ENCODE peak calls at places on chromosomes 16 and 17, in four cellular contexts. One of them, this sample, is unnamed.

GRCh38 chr17:63932008-63932561 is at the start of gene CD79B:
- DNase-seq in astrocyte of the cerebellum: no peak
- DNase-seq in hepatocyte: no peak
- DNase-seq in left ventricle myocardium inferior: no peak
- DNase-seq in this sample: no peak

GRCh38 chr17:28725166-28725659 is 820 bp downstream of the TLCD1 start:
- DNase-seq in astrocyte of the cerebellum: no peak
- DNase-seq in hepatocyte: peak
- DNase-seq in left ventricle myocardium inferior: no peak
- DNase-seq in this sample: no peak

GRCh38 chr16:75320435-75320834 is 69.0 kb upstream of the BCAR1 start:
- DNase-seq in astrocyte of the cerebellum: no peak
- DNase-seq in hepatocyte: no peak
- DNase-seq in left ventricle myocardium inferior: no peak
- DNase-seq in this sample: no peak

GRCh38 chr16:4935231-4935855 is 1.6 kb downstream of the PPL start:
- DNase-seq in astrocyte of the cerebellum: no peak
- DNase-seq in hepatocyte: peak
- DNase-seq in left ventricle myocardium inferior: peak
- DNase-seq in this sample: peak

GRCh38 chr17:13807103-13807502 is 205.4 kb upstream of the HS3ST3A1 start:
- DNase-seq in astrocyte of the cerebellum: no peak
- DNase-seq in hepatocyte: no peak
- DNase-seq in left ventricle myocardium inferior: no peak
- DNase-seq in this sample: no peak

GRCh38 chr17:35449371-35449931 is 885 bp upstream of the SLFN13 start:
- DNase-seq in astrocyte of the cerebellum: peak
- DNase-seq in hepatocyte: peak
- DNase-seq in left ventricle myocardium inferior: peak
- DNase-seq in this sample: no peak

GRCh38 chr16:78091419-78091818 is 8.0 kb upstream of the WWOX start:
- DNase-seq in astrocyte of the cerebellum: no peak
- DNase-seq in hepatocyte: no peak
- DNase-seq in left ventricle myocardium inferior: no peak
- DNase-seq in this sample: no peak

GRCh38 chr16:65524997-65525396 is 403.1 kb upstream of the CDH11 start:
- DNase-seq in astrocyte of the cerebellum: no peak
- DNase-seq in hepatocyte: peak
- DNase-seq in left ventricle myocardium inferior: no peak
- DNase-seq in this sample: no peak

GRCh38 chr16:75702247-75702646 is 986 bp upstream of the DUXB start:
- DNase-seq in astrocyte of the cerebellum: no peak
- DNase-seq in hepatocyte: peak
- DNase-seq in left ventricle myocardium inferior: no peak
- DNase-seq in this sample: no peak

GRCh38 chr17:72640415-72641165 is 451.9 kb downstream of the SLC39A11 start:
- DNase-seq in astrocyte of the cerebellum: no peak
- DNase-seq in hepatocyte: no peak
- DNase-seq in left ventricle myocardium inferior: no peak
- DNase-seq in this sample: no peak

GRCh38 chr17:32484628-32485027 is 2.2 kb upstream of the CDK5R1 start:
- DNase-seq in astrocyte of the cerebellum: no peak
- DNase-seq in hepatocyte: no peak
- DNase-seq in left ventricle myocardium inferior: no peak
- DNase-seq in this sample: no peak

GRCh38 chr16:11615756-11616447 is 29.2 kb upstream of the LITAF start:
- DNase-seq in astrocyte of the cerebellum: no peak
- DNase-seq in hepatocyte: no peak
- DNase-seq in left ventricle myocardium inferior: no peak
- DNase-seq in this sample: no peak

GRCh38 chr17:61444831-61445230 is 7.4 kb upstream of the TBX4 start:
- DNase-seq in astrocyte of the cerebellum: no peak
- DNase-seq in hepatocyte: peak
- DNase-seq in left ventricle myocardium inferior: no peak
- DNase-seq in this sample: no peak

GRCh38 chr17:27628376-27628775 is 2.6 kb upstream of the LGALS9 start:
- DNase-seq in astrocyte of the cerebellum: no peak
- DNase-seq in hepatocyte: no peak
- DNase-seq in left ventricle myocardium inferior: no peak
- DNase-seq in this sample: no peak

GRCh38 chr16:57185446-57185944 is 344 bp downstream of the PSME3IP1 start:
- DNase-seq in astrocyte of the cerebellum: no peak
- DNase-seq in hepatocyte: peak
- DNase-seq in left ventricle myocardium inferior: peak
- DNase-seq in this sample: no peak

GRCh38 chr17:63702223-63702577 is 2.3 kb upstream of the LIMD2 start:
- DNase-seq in astrocyte of the cerebellum: no peak
- DNase-seq in hepatocyte: no peak
- DNase-seq in left ventricle myocardium inferior: no peak
- DNase-seq in this sample: no peak

GRCh38 chr16:84660973-84661372 is 12.7 kb downstream of the KLHL36 start:
- DNase-seq in astrocyte of the cerebellum: no peak
- DNase-seq in hepatocyte: no peak
- DNase-seq in left ventricle myocardium inferior: no peak
- DNase-seq in this sample: no peak

GRCh38 chr16:10625595-10626357 is 45.4 kb upstream of the EMP2 start:
- DNase-seq in astrocyte of the cerebellum: no peak
- DNase-seq in hepatocyte: peak
- DNase-seq in left ventricle myocardium inferior: no peak
- DNase-seq in this sample: no peak

GRCh38 chr17:29155966-29156338 is 24.2 kb downstream of the MYO18A start:
- DNase-seq in astrocyte of the cerebellum: peak
- DNase-seq in hepatocyte: no peak
- DNase-seq in left ventricle myocardium inferior: no peak
- DNase-seq in this sample: no peak

GRCh38 chr16:73916839-73917594 is 379.6 kb upstream of the PSMD7 start:
- DNase-seq in astrocyte of the cerebellum: no peak
- DNase-seq in hepatocyte: peak
- DNase-seq in left ventricle myocardium inferior: peak
- DNase-seq in this sample: no peak

GRCh38 chr16:83160609-83161008 is 533.8 kb downstream of the CDH13 start:
- DNase-seq in astrocyte of the cerebellum: no peak
- DNase-seq in hepatocyte: no peak
- DNase-seq in left ventricle myocardium inferior: no peak
- DNase-seq in this sample: no peak

GRCh38 chr17:42347198-42347597 is 41.0 kb downstream of the STAT3 start:
- DNase-seq in astrocyte of the cerebellum: peak
- DNase-seq in hepatocyte: no peak
- DNase-seq in left ventricle myocardium inferior: no peak
- DNase-seq in this sample: peak

GRCh38 chr16:51818342-51818944 is 667.4 kb upstream of the SALL1 start:
- DNase-seq in astrocyte of the cerebellum: no peak
- DNase-seq in hepatocyte: peak
- DNase-seq in left ventricle myocardium inferior: peak
- DNase-seq in this sample: no peak

GRCh38 chr16:68335175-68335574 is 24.4 kb downstream of the PRMT7 start:
- DNase-seq in astrocyte of the cerebellum: no peak
- DNase-seq in hepatocyte: no peak
- DNase-seq in left ventricle myocardium inferior: no peak
- DNase-seq in this sample: no peak
- TF ChIP-seq CTCF in astrocyte of the cerebellum: no peak
- TF ChIP-seq CTCF in hepatocyte: no peak
- TF ChIP-seq CTCF in left ventricle myocardium inferior: no peak
- TF ChIP-seq CTCF in this sample: no peak

GRCh38 chr17:79146562-79146961 is 71.9 kb downstream of the ENGASE start:
- DNase-seq in astrocyte of the cerebellum: no peak
- DNase-seq in hepatocyte: no peak
- DNase-seq in left ventricle myocardium inferior: no peak
- DNase-seq in this sample: no peak

GRCh38 chr17:79150035-79150733 is 75.6 kb downstream of the ENGASE start:
- DNase-seq in astrocyte of the cerebellum: no peak
- DNase-seq in hepatocyte: no peak
- DNase-seq in left ventricle myocardium inferior: no peak
- DNase-seq in this sample: no peak

GRCh38 chr17:79145548-79145947 is 70.9 kb downstream of the ENGASE start:
- DNase-seq in astrocyte of the cerebellum: no peak
- DNase-seq in hepatocyte: no peak
- DNase-seq in left ventricle myocardium inferior: no peak
- DNase-seq in this sample: no peak

GRCh38 chr17:79148584-79148983 is 74.0 kb downstream of the ENGASE start:
- DNase-seq in astrocyte of the cerebellum: no peak
- DNase-seq in hepatocyte: no peak
- DNase-seq in left ventricle myocardium inferior: no peak
- DNase-seq in this sample: no peak

DNA sequence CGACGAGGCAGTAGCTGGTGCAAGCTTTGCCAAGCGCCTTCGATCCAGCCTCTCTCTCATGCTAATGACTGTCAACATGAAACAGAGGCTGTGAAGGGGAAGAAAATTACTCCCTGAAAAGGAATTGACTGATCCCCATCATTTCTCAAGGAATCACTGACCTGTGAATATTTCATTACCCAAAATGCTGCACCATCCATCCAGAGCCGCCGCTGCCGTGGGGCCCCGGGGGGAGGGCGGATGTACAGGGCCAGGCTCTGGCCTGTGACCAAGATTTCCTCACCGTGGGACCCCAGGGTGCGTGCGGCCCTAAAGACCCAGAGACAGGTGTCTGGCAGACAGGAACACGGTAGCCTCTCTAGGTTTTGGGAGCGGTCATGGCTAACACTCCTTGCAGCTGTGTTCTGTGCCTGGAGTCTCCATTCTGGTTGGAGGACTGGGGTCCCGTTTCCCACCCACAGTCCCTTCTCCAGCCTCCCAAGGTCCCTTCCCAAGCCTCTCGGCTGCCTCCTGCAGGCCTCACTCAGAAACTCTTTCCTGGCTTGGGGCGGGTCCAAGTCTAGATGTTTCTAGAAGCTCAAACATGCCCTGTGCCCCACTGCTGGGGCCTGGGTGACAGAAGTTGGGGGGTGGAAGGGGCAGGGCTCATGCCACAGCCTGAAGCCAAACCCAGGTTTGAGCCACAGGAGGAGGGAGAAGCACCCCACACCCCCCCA is 73.3 kb downstream of the ENGASE start:
- DNase-seq in astrocyte of the cerebellum: no peak
- DNase-seq in hepatocyte: no peak
- DNase-seq in left ventricle myocardium inferior: no peak
- DNase-seq in this sample: no peak
- TF ChIP-seq CTCF in astrocyte of the cerebellum: no peak
- TF ChIP-seq CTCF in hepatocyte: no peak
- TF ChIP-seq CTCF in left ventricle myocardium inferior: no peak
- TF ChIP-seq CTCF in this sample: peak

DNA sequence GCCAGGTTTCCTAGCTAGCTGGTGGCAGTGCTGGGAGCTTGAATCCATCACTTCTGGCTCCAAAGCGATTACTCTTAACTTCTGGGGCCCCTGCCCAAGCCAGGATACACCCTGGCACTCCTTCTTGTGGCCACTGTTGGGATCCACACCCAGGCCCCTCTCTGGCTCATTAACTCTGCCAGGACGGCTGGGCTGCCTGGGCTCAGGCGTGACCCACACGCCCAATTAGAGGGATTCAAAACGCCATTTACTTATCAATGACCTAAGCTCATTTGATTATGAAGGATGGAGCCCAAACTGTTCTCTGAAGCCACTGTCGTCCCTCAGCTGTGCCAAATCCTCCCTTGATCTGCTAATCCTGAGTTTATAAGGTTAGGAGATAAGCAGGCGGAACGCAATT is 79.7 kb upstream of the BRD7 start:
- DNase-seq in astrocyte of the cerebellum: no peak
- DNase-seq in hepatocyte: no peak
- DNase-seq in left ventricle myocardium inferior: no peak
- DNase-seq in this sample: no peak
- TF ChIP-seq CTCF in astrocyte of the cerebellum: no peak
- TF ChIP-seq CTCF in hepatocyte: no peak
- TF ChIP-seq CTCF in left ventricle myocardium inferior: no peak
- TF ChIP-seq CTCF in this sample: no peak

GRCh38 chr17:75764417-75764710 is 628 bp downstream of the GALK1 start:
- DNase-seq in astrocyte of the cerebellum: no peak
- DNase-seq in hepatocyte: no peak
- DNase-seq in left ventricle myocardium inferior: no peak
- DNase-seq in this sample: no peak

GRCh38 chr17:75763613-75764416 is 1.2 kb downstream of the GALK1 start:
- DNase-seq in astrocyte of the cerebellum: no peak
- DNase-seq in hepatocyte: no peak
- DNase-seq in left ventricle myocardium inferior: no peak
- DNase-seq in this sample: no peak

GRCh38 chr17:75763269-75763607 is 1.8 kb downstream of the GALK1 start:
- DNase-seq in astrocyte of the cerebellum: no peak
- DNase-seq in hepatocyte: no peak
- DNase-seq in left ventricle myocardium inferior: no peak
- DNase-seq in this sample: no peak

GRCh38 chr17:75765981-75766380 is 989 bp upstream of the GALK1 start:
- DNase-seq in astrocyte of the cerebellum: no peak
- DNase-seq in hepatocyte: no peak
- DNase-seq in left ventricle myocardium inferior: no peak
- DNase-seq in this sample: no peak

GRCh38 chr17:75764711-75765421 is at the start of gene GALK1:
- DNase-seq in astrocyte of the cerebellum: no peak
- DNase-seq in hepatocyte: peak
- DNase-seq in left ventricle myocardium inferior: peak
- DNase-seq in this sample: no peak
- TF ChIP-seq CTCF in astrocyte of the cerebellum: peak
- TF ChIP-seq CTCF in hepatocyte: peak
- TF ChIP-seq CTCF in left ventricle myocardium inferior: peak
- TF ChIP-seq CTCF in this sample: peak

DNA sequence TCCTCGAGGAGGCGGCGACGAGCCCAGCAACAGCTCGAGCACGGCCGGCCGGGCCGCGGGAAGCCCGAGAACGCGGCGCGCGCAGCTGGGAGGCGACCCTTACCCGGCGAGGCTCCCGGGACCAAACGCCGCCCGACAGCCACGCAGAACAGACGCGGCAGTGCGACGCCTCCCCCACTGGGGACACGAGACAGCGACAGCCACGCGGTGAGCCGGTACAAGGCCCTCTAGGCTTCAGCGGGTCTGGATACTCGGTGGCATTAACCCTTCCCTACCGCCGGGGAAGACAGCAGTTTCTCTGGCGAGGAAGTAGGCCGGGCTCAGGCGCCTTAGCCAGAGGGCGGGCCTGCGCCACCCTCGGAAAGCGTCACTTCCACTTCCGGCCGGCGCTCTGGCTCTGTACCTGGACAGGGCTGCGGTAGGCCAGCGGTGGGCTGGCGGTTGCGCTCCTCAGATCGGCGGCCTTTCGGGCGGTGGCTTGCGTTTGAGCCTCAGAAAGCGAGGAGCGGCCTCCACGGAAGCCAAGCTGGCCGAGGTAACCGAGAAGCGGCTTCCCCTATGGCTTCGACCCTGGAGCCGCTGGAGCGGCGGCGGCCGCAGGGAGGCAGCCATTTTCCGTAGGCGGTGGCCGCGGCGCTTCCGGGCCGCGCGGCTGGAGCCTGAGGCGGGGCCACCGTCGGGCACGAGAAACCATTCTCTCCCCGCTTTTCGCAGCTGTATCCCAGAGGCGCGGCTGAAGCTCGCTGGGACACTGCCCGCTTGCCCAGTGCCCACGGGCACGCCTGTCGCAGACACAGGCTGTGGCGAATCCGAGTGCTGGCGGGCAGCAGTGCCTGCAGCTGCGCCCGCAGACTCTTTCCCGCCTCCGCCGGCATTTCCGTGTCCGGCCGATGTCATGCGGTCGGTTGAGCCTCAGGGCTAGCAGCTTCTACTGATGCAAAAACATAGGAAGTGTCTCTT is at the start of the genes TIGD7 and ZNF75A:
- DNase-seq in astrocyte of the cerebellum: peak
- DNase-seq in hepatocyte: peak
- DNase-seq in left ventricle myocardium inferior: peak
- DNase-seq in this sample: peak
- TF ChIP-seq CTCF in astrocyte of the cerebellum: peak
- TF ChIP-seq CTCF in hepatocyte: no peak
- TF ChIP-seq CTCF in left ventricle myocardium inferior: peak
- TF ChIP-seq CTCF in this sample: no peak